ENCODE peak calls at places on chromosomes 6 and 20, in four cellular contexts. One of them, this sample, is unnamed.

GRCh38 chr6:113306552-113307145 is 550.5 kb upstream of the MARCKS start:
- DNase-seq in left ventricle myocardium inferior: peak; percentile 60
- DNase-seq in tibial artery: peak; percentile 66
- DNase-seq in GM20000: peak; percentile 38
- DNase-seq in this sample: peak; percentile 74

GRCh38 chr6:52284131-52284459 is 447 bp downstream of the MCM3 start:
- DNase-seq in left ventricle myocardium inferior: peak; percentile 29
- DNase-seq in tibial artery: no peak
- DNase-seq in GM20000: peak; percentile 16
- DNase-seq in this sample: peak; percentile 71

GRCh38 chr20:4677846-4678245 is 43.9 kb upstream of the PRND start:
- DNase-seq in tibial artery: no peak
- DNase-seq in left ventricle myocardium inferior: no peak
- DNase-seq in GM20000: no peak
- DNase-seq in this sample: no peak

GRCh38 chr6:3088853-3089445 is 20.7 kb downstream of the RIPK1 start:
- DNase-seq in left ventricle myocardium inferior: no peak
- DNase-seq in tibial artery: no peak
- DNase-seq in GM20000: no peak
- DNase-seq in this sample: no peak

GRCh38 chr6:169095153-169095552 is 158.5 kb downstream of the THBS2 start:
- DNase-seq in GM20000: no peak
- DNase-seq in tibial artery: no peak
- DNase-seq in left ventricle myocardium inferior: no peak
- DNase-seq in this sample: no peak

GRCh38 chr6:140208286-140208685 is 833.8 kb upstream of the CITED2 start:
- DNase-seq in tibial artery: no peak
- DNase-seq in left ventricle myocardium inferior: no peak
- DNase-seq in GM20000: no peak
- DNase-seq in this sample: no peak

GRCh38 chr6:125201961-125202729 is 48.6 kb downstream of the TPD52L1 start:
- DNase-seq in GM20000: no peak
- DNase-seq in tibial artery: peak; percentile 79
- DNase-seq in left ventricle myocardium inferior: peak; percentile 47
- DNase-seq in this sample: no peak

GRCh38 chr6:33704215-33704817 is 7.2 kb downstream of the UQCC2 start:
- DNase-seq in tibial artery: no peak
- DNase-seq in GM20000: no peak
- DNase-seq in left ventricle myocardium inferior: no peak
- DNase-seq in this sample: no peak

GRCh38 chr6:90261801-90262200 is 34.8 kb downstream of the BACH2 start:
- DNase-seq in left ventricle myocardium inferior: no peak
- DNase-seq in GM20000: no peak
- DNase-seq in tibial artery: no peak
- DNase-seq in this sample: no peak

GRCh38 chr6:132132420-132132819 is 181.2 kb upstream of the CCN2 start:
- DNase-seq in left ventricle myocardium inferior: no peak
- DNase-seq in GM20000: no peak
- DNase-seq in tibial artery: no peak
- DNase-seq in this sample: no peak

GRCh38 chr20:44536139-44536538 is 14.3 kb upstream of the SERINC3 start:
- DNase-seq in tibial artery: no peak
- DNase-seq in GM20000: no peak
- DNase-seq in left ventricle myocardium inferior: no peak
- DNase-seq in this sample: no peak

GRCh38 chr6:106206905-106207304 is 118.7 kb downstream of the ATG5 start:
- DNase-seq in tibial artery: no peak
- DNase-seq in left ventricle myocardium inferior: no peak
- DNase-seq in GM20000: peak; percentile 6
- DNase-seq in this sample: peak; percentile 10

GRCh38 chr6:87436435-87436834 is 28.7 kb downstream of the CFAP206 start:
- DNase-seq in tibial artery: no peak
- DNase-seq in GM20000: peak; percentile 60
- DNase-seq in left ventricle myocardium inferior: no peak
- DNase-seq in this sample: peak; percentile 61

GRCh38 chr6:116847234-116847633 is 18.4 kb upstream of the GPRC6A start:
- DNase-seq in tibial artery: no peak
- DNase-seq in GM20000: peak; percentile 12
- DNase-seq in left ventricle myocardium inferior: no peak
- DNase-seq in this sample: no peak

GRCh38 chr6:168031411-168032382 is 34.2 kb downstream of the KIF25 start:
- DNase-seq in left ventricle myocardium inferior: peak; percentile 53
- DNase-seq in GM20000: no peak
- DNase-seq in tibial artery: no peak
- DNase-seq in this sample: no peak

GRCh38 chr6:7249391-7249790 is 63.6 kb downstream of the SSR1 start:
- DNase-seq in GM20000: no peak
- DNase-seq in tibial artery: no peak
- DNase-seq in left ventricle myocardium inferior: no peak
- DNase-seq in this sample: no peak

GRCh38 chr6:154112181-154112809 is 73.3 kb downstream of the OPRM1 start:
- DNase-seq in tibial artery: no peak
- DNase-seq in GM20000: no peak
- DNase-seq in left ventricle myocardium inferior: no peak
- DNase-seq in this sample: no peak
- TF ChIP-seq CTCF in tibial artery: no peak
- TF ChIP-seq CTCF in GM20000: no peak
- TF ChIP-seq CTCF in left ventricle myocardium inferior: no peak
- TF ChIP-seq CTCF in this sample: no peak

GRCh38 chr6:44222987-44223470 is 366 bp upstream of the SLC29A1 start:
- DNase-seq in GM20000: no peak
- DNase-seq in left ventricle myocardium inferior: no peak
- DNase-seq in tibial artery: peak; percentile 75
- DNase-seq in this sample: peak; percentile 26

GRCh38 chr6:44224978-44225330 is 1.6 kb downstream of the SLC29A1 start:
- DNase-seq in left ventricle myocardium inferior: no peak
- DNase-seq in tibial artery: no peak
- DNase-seq in GM20000: peak; percentile 18
- DNase-seq in this sample: no peak

GRCh38 chr6:44224154-44224977 is 971 bp downstream of the SLC29A1 start:
- DNase-seq in GM20000: peak; percentile 55
- DNase-seq in tibial artery: no peak
- DNase-seq in left ventricle myocardium inferior: no peak
- DNase-seq in this sample: peak; percentile 53

GRCh38 chr6:44222486-44222986 is 859 bp upstream of the SLC29A1 start:
- DNase-seq in GM20000: peak; percentile 18
- DNase-seq in left ventricle myocardium inferior: no peak
- DNase-seq in tibial artery: no peak
- DNase-seq in this sample: peak; percentile 27

GRCh38 chr6:44223471-44224153 is at the start of gene SLC29A1:
- DNase-seq in GM20000: peak; percentile 97
- DNase-seq in tibial artery: peak; percentile 93
- DNase-seq in left ventricle myocardium inferior: peak; percentile 89
- DNase-seq in this sample: peak; percentile 88
- TF ChIP-seq CTCF in GM20000: no peak
- TF ChIP-seq CTCF in tibial artery: no peak
- TF ChIP-seq CTCF in left ventricle myocardium inferior: no peak
- TF ChIP-seq CTCF in this sample: no peak

DNA sequence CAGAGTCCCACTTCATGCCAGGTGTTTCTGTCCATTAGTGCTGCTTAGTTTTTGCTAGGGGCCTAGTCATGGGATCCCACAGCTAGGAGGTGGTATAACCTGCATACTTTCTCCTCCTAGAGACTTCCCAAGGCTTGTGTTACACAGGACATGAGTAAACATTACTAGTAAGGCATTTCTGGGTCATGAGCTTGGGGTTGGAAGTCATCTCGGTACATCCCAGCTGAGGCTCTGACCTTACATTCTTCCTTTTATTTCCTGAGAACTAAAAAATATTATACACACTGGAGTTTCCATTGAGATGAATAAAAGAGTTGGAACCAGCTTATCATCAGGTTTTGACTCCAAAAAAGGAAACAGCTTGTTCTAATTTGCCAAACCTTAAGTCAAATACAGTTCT is 20.9 kb upstream of the PNPLA1 start:
- DNase-seq in GM20000: no peak
- DNase-seq in left ventricle myocardium inferior: no peak
- DNase-seq in tibial artery: no peak
- DNase-seq in this sample: no peak
- TF ChIP-seq CTCF in GM20000: no peak
- TF ChIP-seq CTCF in left ventricle myocardium inferior: no peak
- TF ChIP-seq CTCF in tibial artery: no peak
- TF ChIP-seq CTCF in this sample: no peak

DNA sequence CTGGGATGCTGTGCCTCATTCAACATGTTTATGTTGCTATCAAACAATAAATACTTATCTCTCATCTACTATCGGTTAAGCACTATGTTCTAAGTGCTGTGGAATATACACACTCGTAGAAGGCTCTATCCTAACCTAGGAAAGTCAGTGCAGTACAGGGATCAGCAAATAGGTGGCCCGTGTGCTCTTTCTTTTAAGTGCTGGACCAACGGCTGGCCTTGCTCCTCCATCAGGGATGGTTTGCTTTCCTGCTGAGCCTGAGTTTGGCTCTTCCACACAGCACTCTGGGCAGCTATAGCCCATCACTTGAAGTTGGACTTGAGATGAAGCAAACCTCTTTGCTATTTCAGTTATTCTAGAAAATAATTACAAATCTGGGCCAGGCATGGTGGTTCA is 66.9 kb upstream of the KCNK16 start:
- DNase-seq in tibial artery: no peak
- DNase-seq in GM20000: no peak
- DNase-seq in left ventricle myocardium inferior: no peak
- DNase-seq in this sample: no peak
- TF ChIP-seq CTCF in tibial artery: no peak
- TF ChIP-seq CTCF in GM20000: peak; percentile 13
- TF ChIP-seq CTCF in left ventricle myocardium inferior: peak; percentile 47
- TF ChIP-seq CTCF in this sample: no peak

GRCh38 chr6:41336824-41337223 is 1.4 kb downstream of the NCR2 start:
- DNase-seq in left ventricle myocardium inferior: no peak
- DNase-seq in tibial artery: no peak
- DNase-seq in GM20000: no peak
- DNase-seq in this sample: no peak

GRCh38 chr6:41335943-41336342 is 535 bp downstream of the NCR2 start:
- DNase-seq in left ventricle myocardium inferior: no peak
- DNase-seq in GM20000: no peak
- DNase-seq in tibial artery: no peak
- DNase-seq in this sample: peak; percentile 57

GRCh38 chr6:41335296-41335695 is at the start of gene NCR2:
- DNase-seq in left ventricle myocardium inferior: no peak
- DNase-seq in GM20000: no peak
- DNase-seq in tibial artery: no peak
- DNase-seq in this sample: peak; percentile 19

GRCh38 chr6:41332842-41333736 is 2.3 kb upstream of the NCR2 start:
- DNase-seq in GM20000: no peak
- DNase-seq in tibial artery: no peak
- DNase-seq in left ventricle myocardium inferior: no peak
- DNase-seq in this sample: no peak

GRCh38 chr6:41334482-41335023 is 855 bp upstream of the NCR2 start:
- DNase-seq in GM20000: no peak
- DNase-seq in tibial artery: no peak
- DNase-seq in left ventricle myocardium inferior: no peak
- DNase-seq in this sample: peak; percentile 43
- TF ChIP-seq CTCF in GM20000: peak; percentile 16
- TF ChIP-seq CTCF in tibial artery: no peak
- TF ChIP-seq CTCF in left ventricle myocardium inferior: no peak
- TF ChIP-seq CTCF in this sample: peak; percentile 36

This sample was measured in activated CD8-positive, alpha-beta T cell treated with anti-CD3 and anti-CD28 coated beads for 36 hours.